ENCODE peak calls at places on chromosomes 13 and 19, in nine cellular contexts. C is COR-L47, K is astrocyte of the spinal cord, G is foreskin fibroblast, T is dermis blood vessel endothelial cell, J is Right ventricle myocardium superior, O is T follicular helper cell, D is HuH-7, R is G401. S is an unnamed sample.

GRCh38 chr19:47176627-47177090 is 46.0 kb downstream of the SAE1 start:
- DNase-seq in K (peak; percentile 96), T (peak; percentile 98), G (peak; percentile 92), J (no peak), D (no peak), C (no peak), O (no peak), R (no peak), S (no peak)

GRCh38 chr13:108213946-108214345 is 1.4 kb downstream of the LIG4 start:
- DNase-seq in J (no peak), T (no peak), O (no peak), R (peak; percentile 55), C (no peak), D (no peak), K (no peak), G (no peak), S (no peak)

GRCh38 chr13:50275392-50276063 is 260.3 kb downstream of the KCNRG start:
- DNase-seq in G (no peak), R (no peak), C (no peak), O (no peak), K (no peak), D (no peak), T (no peak), J (no peak), S (no peak)

GRCh38 chr19:48616041-48616436 is 1.2 kb upstream of the FAM83E start:
- DNase-seq in G (no peak), D (no peak), J (no peak), O (no peak), K (no peak), R (peak; percentile 7), T (no peak), C (no peak), S (no peak)

GRCh38 chr19:10424011-10424637 is 3.8 kb downstream of the PDE4A start:
- DNase-seq in K (peak; percentile 50), G (peak; percentile 86), O (no peak), C (peak; percentile 58), D (peak; percentile 92), R (peak; percentile 76), J (peak; percentile 90), T (peak; percentile 87), S (no peak)

GRCh38 chr13:48210178-48210577 is 22.8 kb upstream of the ITM2B start:
- DNase-seq in K (peak; percentile 70), J (no peak), G (peak; percentile 81), R (no peak), D (no peak), O (no peak), T (no peak), C (no peak), S (peak; percentile 83)

GRCh38 chr13:49652691-49653305 is 24.5 kb downstream of the ARL11 start:
- DNase-seq in K (no peak), C (peak; percentile 29), G (peak; percentile 70), J (no peak), R (peak; percentile 22), O (no peak), T (peak; percentile 72), D (peak; percentile 64), S (no peak)

GRCh38 chr13:65159803-65160202 is 2070.3 kb downstream of the PCDH9 start:
- DNase-seq in R (no peak), K (no peak), O (no peak), C (no peak), T (no peak), D (no peak), J (no peak), G (no peak), S (no peak)

S was measured in SIG-M5.